ENCODE peak calls at places on chromosomes 2 and 18, in nine cellular contexts. T is SK-N-SH, F is right atrium auricular region, S is MM.1S, V is astrocyte of the spinal cord, A is AG09309, P is neural progenitor cell, R is tibial nerve, Z is left ventricle myocardium inferior. X is an unnamed sample.

GRCh38 chr2:20191714-20192569 is 33.0 kb downstream of the SDC1 start:
- DNase-seq in T (no peak), F (no peak), S (no peak), V (no peak), A (no peak), P (no peak), R (no peak), Z (peak), X (no peak)

GRCh38 chr2:100703213-100703612 is 116.7 kb upstream of the NPAS2 start:
- DNase-seq in T (no peak), F (peak), S (no peak), V (no peak), A (peak), P (no peak), R (no peak), Z (no peak), X (peak)

GRCh38 chr2:114119846-114120348 is 230.0 kb downstream of the ACTR3 start:
- DNase-seq in T (no peak), F (no peak), S (no peak), V (no peak), A (no peak), P (no peak), R (no peak), Z (no peak), X (no peak)

GRCh38 chr2:63408530-63408929 is 179.7 kb downstream of the WDPCP start:
- DNase-seq in T (no peak), F (no peak), S (no peak), V (no peak), A (no peak), P (no peak), R (no peak), Z (no peak), X (no peak)

GRCh38 chr2:226798422-226799210 is 1.0 kb downstream of the IRS1 start:
- DNase-seq in T (peak), F (no peak), S (peak), V (peak), A (no peak), P (peak), R (no peak), Z (peak), X (no peak)

GRCh38 chr2:155708052-155708451 is 624.5 kb downstream of the NR4A2 start:
- DNase-seq in T (no peak), F (no peak), S (no peak), V (no peak), A (no peak), P (no peak), R (no peak), Z (no peak), X (no peak)

GRCh38 chr2:15560988-15561573 is at the start of gene NBAS:
- DNase-seq in T (peak), F (peak), S (peak), V (peak), A (peak), P (peak), R (peak), Z (peak), X (peak)

GRCh38 chr2:240791821-240792657 is 28.0 kb downstream of the KIF1A start:
- DNase-seq in T (no peak), F (no peak), S (no peak), V (no peak), A (no peak), P (peak), R (no peak), Z (peak), X (no peak)

GRCh38 chr2:168114619-168115018 is 132.8 kb downstream of the STK39 start:
- DNase-seq in T (no peak), F (no peak), S (no peak), V (no peak), A (no peak), P (no peak), R (no peak), Z (no peak), X (no peak)

GRCh38 chr2:188599140-188599539 is 307.5 kb downstream of the GULP1 start:
- DNase-seq in T (no peak), F (no peak), S (no peak), V (peak), A (no peak), P (no peak), R (no peak), Z (no peak), X (no peak)

GRCh38 chr18:45213040-45213333 is 402.3 kb upstream of the SLC14A2 start:
- DNase-seq in T (no peak), F (no peak), S (no peak), V (no peak), A (no peak), P (no peak), R (no peak), Z (no peak), X (no peak)

GRCh38 chr2:205086689-205087088 is 541.4 kb downstream of the PARD3B start:
- DNase-seq in T (peak), F (no peak), S (no peak), V (no peak), A (peak), P (no peak), R (no peak), Z (no peak), X (peak)

GRCh38 chr18:76524900-76525698 is 30.1 kb upstream of the ZNF516 start:
- DNase-seq in T (peak), F (no peak), S (peak), V (peak), A (no peak), P (peak), R (peak), Z (no peak), X (no peak)

GRCh38 chr2:47076586-47077441 is 78.3 kb downstream of the STPG4 start:
- DNase-seq in T (peak), F (peak), S (no peak), V (peak), A (peak), P (no peak), R (peak), Z (no peak), X (peak)

GRCh38 chr2:38443021-38443541 is 66.0 kb upstream of the ATL2 start:
- DNase-seq in T (no peak), F (no peak), S (no peak), V (peak), A (no peak), P (peak), R (no peak), Z (no peak), X (no peak)

GRCh38 chr2:24201496-24201895 is 26.6 kb downstream of the FAM228A start:
- DNase-seq in T (no peak), F (no peak), S (no peak), V (no peak), A (no peak), P (no peak), R (no peak), Z (no peak), X (no peak)

GRCh38 chr2:218369374-218369773 is 12.7 kb upstream of the SLC11A1 start:
- DNase-seq in T (no peak), F (no peak), S (no peak), V (no peak), A (no peak), P (no peak), R (no peak), Z (no peak), X (no peak)

GRCh38 chr18:46373131-46373530 is 268.9 kb downstream of the HAUS1 start:
- DNase-seq in T (no peak), F (no peak), S (no peak), V (no peak), A (no peak), P (no peak), R (no peak), Z (no peak), X (no peak)

GRCh38 chr2:237431372-237431771 is 17.4 kb upstream of the COL6A3 start:
- DNase-seq in T (no peak), F (no peak), S (no peak), V (peak), A (peak), P (no peak), R (no peak), Z (no peak), X (peak)

GRCh38 chr18:59787998-59788875 is 91.0 kb upstream of the CCBE1 start:
- DNase-seq in T (no peak), F (no peak), S (no peak), V (peak), A (peak), P (no peak), R (peak), Z (no peak), X (no peak)

GRCh38 chr2:103817746-103818145 is 1036.2 kb upstream of the POU3F3 start:
- DNase-seq in T (no peak), F (no peak), S (no peak), V (no peak), A (no peak), P (no peak), R (no peak), Z (no peak), X (no peak)

GRCh38 chr18:39591647-39592046 is 2026.0 kb upstream of the CELF4 start:
- DNase-seq in T (no peak), F (no peak), S (no peak), V (no peak), A (no peak), P (peak), R (no peak), Z (no peak), X (no peak)

GRCh38 chr2:126172785-126173184 is 483.2 kb upstream of the GYPC start:
- DNase-seq in T (no peak), F (no peak), S (no peak), V (no peak), A (no peak), P (no peak), R (no peak), Z (no peak), X (no peak)

GRCh38 chr2:181807526-181807925 is 84.0 kb upstream of the ITPRID2 start:
- DNase-seq in T (no peak), F (no peak), S (no peak), V (no peak), A (no peak), P (no peak), R (no peak), Z (no peak), X (no peak)

GRCh38 chr18:41853280-41853679 is 101.8 kb upstream of the PIK3C3 start:
- DNase-seq in T (no peak), F (no peak), S (no peak), V (no peak), A (no peak), P (no peak), R (no peak), Z (no peak), X (no peak)

GRCh38 chr18:62420151-62420512 is 95.0 kb downstream of the TNFRSF11A start:
- DNase-seq in T (no peak), F (peak), S (no peak), V (peak), A (no peak), P (no peak), R (no peak), Z (no peak), X (no peak)

GRCh38 chr2:172329404-172330059 is 97.9 kb upstream of the ITGA6 start:
- DNase-seq in T (no peak), F (peak), S (no peak), V (no peak), A (no peak), P (no peak), R (no peak), Z (peak), X (no peak)

GRCh38 chr2:66984864-66985263 is 412.3 kb upstream of the ETAA1 start:
- DNase-seq in T (no peak), F (no peak), S (no peak), V (no peak), A (no peak), P (no peak), R (no peak), Z (no peak), X (no peak)
- TF ChIP-seq CTCF in T (no peak), F (no peak), S (no peak), V (no peak), A (no peak), P (no peak), R (no peak), Z (no peak), X (no peak)

GRCh38 chr2:78541451-78542267 is 483.8 kb upstream of the REG3G start:
- DNase-seq in T (no peak), F (no peak), S (no peak), V (no peak), A (no peak), P (no peak), R (no peak), Z (no peak), X (no peak)

GRCh38 chr2:78535395-78535794 is 490.1 kb upstream of the REG3G start:
- DNase-seq in T (no peak), F (no peak), S (no peak), V (no peak), A (no peak), P (no peak), R (no peak), Z (no peak), X (no peak)

GRCh38 chr2:78546843-78547242 is 478.7 kb upstream of the REG3G start:
- DNase-seq in T (no peak), F (no peak), S (no peak), V (no peak), A (no peak), P (no peak), R (no peak), Z (no peak), X (no peak)

GRCh38 chr2:78540255-78540654 is 485.2 kb upstream of the REG3G start:
- DNase-seq in T (no peak), F (no peak), S (no peak), V (no peak), A (no peak), P (no peak), R (no peak), Z (no peak), X (no peak)

DNA sequence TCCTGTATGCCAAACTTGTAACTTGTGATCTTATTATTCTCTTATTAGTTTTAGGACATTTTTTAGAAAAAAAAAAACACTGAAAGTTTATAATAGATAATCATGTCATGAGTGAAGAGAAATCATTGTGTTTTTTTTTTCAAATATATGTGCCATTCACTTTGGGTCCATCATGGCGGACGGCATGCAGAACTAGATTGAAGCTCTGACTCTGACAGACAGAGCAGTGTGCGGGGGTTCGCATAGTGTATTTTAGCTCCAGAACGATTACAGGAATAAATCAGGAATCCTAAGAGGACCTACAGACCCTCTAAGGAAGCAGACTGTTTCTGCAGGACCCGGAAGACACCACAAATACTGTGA is 484.4 kb upstream of the REG3G start:
- DNase-seq in T (no peak), F (no peak), S (no peak), V (no peak), A (no peak), P (no peak), R (no peak), Z (no peak), X (no peak)
- H3K4me3 ChIP-seq in T (no peak), F (no peak), S (no peak), V (no peak), A (no peak), P (no peak), R (no peak), Z (no peak), X (no peak)

GRCh38 chr18:27695509-27695908 is 481.4 kb downstream of the CDH2 start:
- DNase-seq in T (no peak), F (no peak), S (no peak), V (no peak), A (no peak), P (no peak), R (no peak), Z (no peak), X (no peak)

GRCh38 chr18:27696148-27696547 is 480.8 kb downstream of the CDH2 start:
- DNase-seq in T (no peak), F (no peak), S (no peak), V (no peak), A (no peak), P (no peak), R (no peak), Z (no peak), X (no peak)

GRCh38 chr18:27695054-27695453 is 481.9 kb downstream of the CDH2 start:
- DNase-seq in T (no peak), F (no peak), S (no peak), V (no peak), A (no peak), P (no peak), R (no peak), Z (no peak), X (no peak)
- TF ChIP-seq CTCF in T (no peak), F (no peak), S (no peak), V (no peak), A (no peak), P (no peak), R (no peak), Z (no peak), X (no peak)

GRCh38 chr2:233674995-233675394 is 3.3 kb downstream of the UGT1A9 start:
- DNase-seq in T (no peak), F (no peak), S (no peak), V (no peak), A (no peak), P (no peak), R (no peak), Z (no peak), X (no peak)
- H3K4me3 ChIP-seq in T (no peak), F (no peak), S (no peak), V (no peak), A (no peak), P (no peak), R (no peak), Z (no peak), X (no peak)

DNA sequence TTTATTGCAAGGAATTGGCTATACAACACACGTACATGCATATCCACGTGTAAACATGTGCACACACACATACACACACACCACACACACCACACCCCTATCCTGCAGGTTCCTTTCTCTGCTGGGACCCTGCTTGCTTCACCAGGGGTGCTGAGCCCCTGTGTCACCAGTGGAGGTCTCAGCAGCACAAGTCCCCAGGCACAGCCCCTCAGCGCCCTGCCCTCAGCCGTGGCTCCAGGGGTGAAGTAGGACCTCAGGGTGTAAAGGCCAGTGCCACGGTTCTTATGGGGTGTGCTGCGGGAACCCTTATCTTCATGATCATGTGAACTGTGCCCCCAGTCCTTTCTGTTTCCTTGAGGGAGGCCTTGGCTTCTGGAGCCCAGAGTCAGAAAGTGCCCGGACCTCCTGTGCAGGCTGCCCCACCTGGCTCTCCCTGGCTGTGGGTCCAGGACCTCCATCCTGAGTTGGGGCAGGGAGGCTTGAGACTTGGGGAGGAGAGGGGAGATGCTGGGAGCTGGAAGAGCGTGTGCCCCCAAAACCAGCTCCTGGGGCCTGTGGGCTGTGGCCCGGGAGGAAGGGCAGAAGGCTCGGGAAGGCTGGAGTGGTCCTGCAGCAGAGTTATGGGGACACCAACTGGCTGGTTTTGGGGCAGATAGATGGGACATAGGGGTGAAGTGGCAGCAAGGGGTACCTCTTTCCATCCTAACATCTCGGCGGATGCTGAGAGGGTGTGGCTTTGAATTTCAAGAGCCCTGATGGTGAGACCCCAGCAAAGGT is 20.3 kb upstream of the KLF11 start:
- DNase-seq in T (no peak), F (no peak), S (no peak), V (no peak), A (no peak), P (no peak), R (no peak), Z (no peak), X (no peak)
- TF ChIP-seq CTCF in T (peak), F (peak), S (no peak), V (peak), A (peak), P (peak), R (no peak), Z (peak), X (peak)

GRCh38 chr2:119389615-119390306 is 23.0 kb downstream of the DBI start:
- DNase-seq in T (no peak), F (no peak), S (no peak), V (peak), A (peak), P (no peak), R (peak), Z (peak), X (no peak)
- H3K4me3 ChIP-seq in T (no peak), F (no peak), S (no peak), V (no peak), A (no peak), P (no peak), R (no peak), Z (no peak), X (no peak)

X was measured in BJ.